ENCODE peak calls at places on chromosomes 13 and 19, in five cellular contexts. Y is neural progenitor cell, N is PC-3, C is GM23338, T is GM23248. O is an unnamed sample.

GRCh38 chr19:44807162-44807561 is 1.7 kb upstream of the BCAM start:
- DNase-seq in Y (no peak), N (peak; percentile 80), C (peak; percentile 32), T (peak; percentile 16), O (no peak)

GRCh38 chr13:60759499-60759898 is 362.5 kb downstream of the TDRD3 start:
- DNase-seq in Y (peak; percentile 72), N (peak; percentile 59), C (peak; percentile 35), T (no peak), O (no peak)

GRCh38 chr19:58128041-58128685 is 22.4 kb downstream of the ZNF329 start:
- DNase-seq in Y (no peak), N (peak; percentile 7), C (peak; percentile 42), T (peak; percentile 14), O (no peak)

GRCh38 chr19:10390652-10391286 is 10.4 kb upstream of the TYK2 start:
- DNase-seq in Y (peak; percentile 81), N (peak; percentile 84), C (peak; percentile 92), T (peak; percentile 70), O (peak; percentile 53)

GRCh38 chr13:27367570-27367969 is 56.8 kb upstream of the GTF3A start:
- DNase-seq in Y (no peak), N (peak; percentile 12), C (no peak), T (no peak), O (no peak)

GRCh38 chr13:80083516-80084085 is 257.3 kb downstream of the SPRY2 start:
- DNase-seq in Y (no peak), N (no peak), C (no peak), T (peak; percentile 52), O (no peak)

GRCh38 chr13:77779461-77780272 is 82.2 kb downstream of the SLAIN1 start:
- DNase-seq in Y (peak; percentile 69), N (peak; percentile 63), C (peak; percentile 76), T (peak; percentile 76), O (peak; percentile 85)

GRCh38 chr13:101434486-101434885 is 18.0 kb upstream of the ITGBL1 start:
- DNase-seq in Y (no peak), N (no peak), C (no peak), T (no peak), O (no peak)

GRCh38 chr19:41442473-41443360 is at the start of gene ERICH4:
- DNase-seq in Y (no peak), N (no peak), C (no peak), T (no peak), O (no peak)

GRCh38 chr13:52642131-52642530 is at the start of gene HNRNPA1L2:
- DNase-seq in Y (no peak), N (no peak), C (no peak), T (no peak), O (no peak)

GRCh38 chr13:109145631-109146030 is 516.2 kb downstream of the MYO16 start:
- DNase-seq in Y (peak; percentile 70), N (peak; percentile 74), C (peak; percentile 70), T (peak; percentile 86), O (peak; percentile 60)

GRCh38 chr19:32686847-32687450 is 4.7 kb upstream of the NUDT19 start:
- DNase-seq in Y (no peak), N (no peak), C (no peak), T (no peak), O (no peak)

GRCh38 chr13:31035162-31035951 is 102.9 kb downstream of the TEX26 start:
- DNase-seq in Y (no peak), N (no peak), C (no peak), T (peak; percentile 60), O (no peak)

GRCh38 chr13:102983496-102983895 is 82.7 kb downstream of the SLC10A2 start:
- DNase-seq in Y (no peak), N (no peak), C (no peak), T (peak; percentile 12), O (no peak)

GRCh38 chr19:13996928-13997636 is 9.0 kb downstream of the RFX1 start:
- DNase-seq in Y (no peak), N (no peak), C (no peak), T (no peak), O (no peak)

GRCh38 chr13:60169239-60170031 is 5.7 kb upstream of the DIAPH3 start:
- DNase-seq in Y (no peak), N (peak; percentile 12), C (no peak), T (no peak), O (no peak)

GRCh38 chr19:20423381-20424207 is 142.0 kb downstream of the ZNF737 start:
- DNase-seq in Y (peak; percentile 37), N (peak; percentile 2), C (peak; percentile 73), T (peak; percentile 90), O (no peak)

GRCh38 chr13:61170791-61171330 is 244.8 kb downstream of the PCDH20 start:
- DNase-seq in Y (no peak), N (peak; percentile 11), C (no peak), T (no peak), O (no peak)

GRCh38 chr19:47241919-47242644 is 11.1 kb upstream of the BBC3 start:
- DNase-seq in Y (no peak), N (no peak), C (no peak), T (no peak), O (no peak)
- H3K27ac ChIP-seq in Y (no peak overlapping the region), N (no peak overlapping the region), C (no peak overlapping the region), T (peak overlapping the region; percentile 55), O (peak overlapping the region; percentile 3)

GRCh38 chr19:1490020-1490310 is 185 bp downstream of the PCSK4 start:
- DNase-seq in Y (no peak), N (no peak), C (no peak), T (no peak), O (no peak)
- TF ChIP-seq EZH2phosphoT487 in Y (no peak), N (no peak), C (no peak), T (no peak), O (no peak)

GRCh38 chr19:7915250-7916136 is 863 bp downstream of the TGFBR3L start:
- DNase-seq in Y (no peak), N (no peak), C (no peak), T (no peak), O (no peak)

GRCh38 chr19:7912697-7913564 is 1.7 kb upstream of the TGFBR3L start:
- DNase-seq in Y (no peak), N (no peak), C (no peak), T (no peak), O (no peak)

GRCh38 chr19:7913652-7914051 is 978 bp upstream of the TGFBR3L start:
- DNase-seq in Y (no peak), N (no peak), C (no peak), T (no peak), O (no peak)

GRCh38 chr19:7914099-7914498 is 531 bp upstream of the TGFBR3L start:
- DNase-seq in Y (no peak), N (no peak), C (no peak), T (no peak), O (no peak)

DNA sequence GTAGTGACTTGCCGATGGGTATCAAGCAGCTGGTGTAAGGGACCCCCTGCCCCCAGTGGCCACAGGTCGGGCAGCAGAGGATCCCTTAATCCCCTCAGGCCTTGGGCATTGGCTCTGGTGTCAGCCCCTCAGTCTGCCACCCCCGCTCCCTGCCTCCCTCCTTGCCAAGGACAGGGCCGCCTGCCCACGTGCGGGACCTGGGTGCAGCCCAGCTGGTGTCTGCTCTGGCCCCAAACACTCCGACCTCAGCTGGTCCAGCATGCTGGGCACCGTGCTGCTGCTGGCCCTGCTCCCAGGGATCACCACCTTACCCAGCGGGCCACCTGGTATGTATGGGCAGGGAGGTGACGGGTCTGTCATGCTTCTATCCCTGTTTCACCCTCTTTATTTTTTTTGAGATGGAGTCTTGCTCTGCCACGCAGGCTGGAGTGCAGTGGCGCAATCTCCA is at the start of gene TGFBR3L:
- DNase-seq in Y (no peak), N (no peak), C (no peak), T (no peak), O (no peak)
- H3K4me2 ChIP-seq in Y (no peak within 1 kb of the TSS), N (peak within 1 kb of the TSS; percentile 90), C (peak within 1 kb of the TSS; percentile 91), T (peak within 1 kb of the TSS; percentile 88), O (no peak within 1 kb of the TSS)

DNA sequence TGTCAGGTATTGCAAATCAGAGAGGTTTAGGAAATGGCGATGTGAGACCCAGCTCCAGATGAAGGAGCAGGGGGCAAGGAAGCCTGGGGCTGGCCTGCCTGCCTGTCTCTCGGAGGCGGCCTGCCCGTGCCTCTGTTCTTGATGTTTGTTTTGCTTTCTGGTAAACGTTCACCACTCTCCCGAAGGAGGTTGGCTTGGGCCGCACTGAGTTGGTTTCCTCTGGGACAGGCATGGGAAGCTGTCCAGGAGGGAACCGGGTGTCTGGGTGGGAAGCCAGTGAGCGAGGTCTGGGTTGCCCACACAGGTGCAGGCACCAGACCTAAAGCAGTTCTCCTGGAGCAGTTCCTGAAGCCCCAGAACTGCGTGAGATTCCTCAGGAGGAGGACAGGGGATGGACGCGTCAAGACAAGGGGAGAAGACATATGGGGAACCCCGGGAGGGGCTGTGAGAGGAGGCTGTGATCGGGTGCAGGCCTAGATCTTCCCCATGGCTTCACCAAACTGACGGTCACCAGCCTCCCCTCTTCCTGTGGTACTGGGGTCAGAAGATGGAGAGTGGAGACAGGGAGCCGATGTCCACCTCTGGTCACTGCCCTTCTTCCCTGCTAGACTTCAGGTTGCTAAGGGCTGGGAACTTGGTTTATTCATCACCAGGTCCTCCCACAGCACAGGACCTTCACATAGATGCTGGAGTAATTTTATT is 15.2 kb downstream of the COL4A2 start:
- DNase-seq in Y (no peak), N (no peak), C (no peak), T (no peak), O (no peak)
- H3K27ac ChIP-seq in Y (no peak overlapping the region), N (no peak overlapping the region), C (no peak overlapping the region), T (peak overlapping the region; percentile 39), O (no peak overlapping the region)

GRCh38 chr13:68697551-68697950 is 1410.1 kb upstream of the ATXN8OS start:
- DNase-seq in Y (no peak), N (no peak), C (no peak), T (no peak), O (peak; percentile 36)
- TF ChIP-seq EZH2phosphoT487 in Y (no peak), N (no peak), C (no peak), T (no peak), O (no peak)

GRCh38 chr13:99078014-99078771 is 100.3 kb upstream of the DOCK9 start:
- DNase-seq in Y (no peak), N (no peak), C (no peak), T (no peak), O (no peak)
- H3K4me2 ChIP-seq in Y (no peak overlapping the region), N (no peak overlapping the region), C (no peak overlapping the region), T (no peak overlapping the region), O (no peak overlapping the region)